ENCODE peak calls at places on chromosome 17, in five cellular contexts. H, S, W, F and V are unnamed samples.

GRCh38 chr17:18191071-18191667 is 7.5 kb downstream of the ALKBH5 start:
- ATAC-seq in H (peak), S (no peak), W (no peak), F (peak), V (no peak)

GRCh38 chr17:37802712-37803416 is 58.0 kb upstream of the HNF1B start:
- ATAC-seq in H (peak), S (no peak), W (no peak), F (no peak), V (no peak)

GRCh38 chr17:27596106-27596505 is 34.9 kb upstream of the LGALS9 start:
- ATAC-seq in H (no peak), S (no peak), W (no peak), F (no peak), V (no peak)

GRCh38 chr17:77148959-77149510 is 8.3 kb downstream of the SEC14L1 start:
- ATAC-seq in H (no peak), S (no peak), W (no peak), F (no peak), V (no peak)

GRCh38 chr17:28133562-28133970 is 91.1 kb downstream of the NLK start:
- ATAC-seq in H (peak), S (no peak), W (no peak), F (no peak), V (peak)

GRCh38 chr17:50111687-50112655 is 16.8 kb downstream of the PDK2 start:
- ATAC-seq in H (peak), S (no peak), W (no peak), F (peak), V (no peak)

GRCh38 chr17:42484304-42484703 is 25.6 kb downstream of the ATP6V0A1 start:
- ATAC-seq in H (no peak), S (peak), W (peak), F (peak), V (peak)

GRCh38 chr17:81130385-81131288 is 34.7 kb upstream of the PVALEF start:
- ATAC-seq in H (no peak), S (no peak), W (no peak), F (no peak), V (no peak)

GRCh38 chr17:760371-760770 is 8.3 kb upstream of the GEMIN4 start:
- ATAC-seq in H (peak), S (no peak), W (no peak), F (no peak), V (no peak)

GRCh38 chr17:50920891-50921595 is 54.9 kb upstream of the TOB1 start:
- ATAC-seq in H (no peak), S (no peak), W (no peak), F (no peak), V (no peak)

GRCh38 chr17:41338961-41339485 is 11.6 kb downstream of the KRT33A start:
- ATAC-seq in H (no peak), S (peak), W (peak), F (no peak), V (peak)

GRCh38 chr17:50476545-50477315 is 1.9 kb upstream of the RSAD1 start:
- ATAC-seq in H (no peak), S (no peak), W (no peak), F (no peak), V (no peak)

GRCh38 chr17:4073983-4074830 is 68.6 kb downstream of the ZZEF1 start:
- ATAC-seq in H (peak), S (no peak), W (no peak), F (peak), V (peak)

GRCh38 chr17:77385750-77386501 is 245.2 kb downstream of the SEC14L1 start:
- ATAC-seq in H (peak), S (no peak), W (no peak), F (peak), V (no peak)

GRCh38 chr17:44987883-44988195 is 19.7 kb upstream of the C1QL1 start:
- ATAC-seq in H (no peak), S (no peak), W (no peak), F (no peak), V (no peak)

GRCh38 chr17:17186051-17186450 is 20.1 kb downstream of the PLD6 start:
- ATAC-seq in H (no peak), S (peak), W (no peak), F (no peak), V (peak)

GRCh38 chr17:50050431-50051032 is 5.4 kb upstream of the ITGA3 start:
- ATAC-seq in H (no peak), S (no peak), W (no peak), F (no peak), V (no peak)

GRCh38 chr17:79786930-79787643 is 9.1 kb downstream of the CBX2 start:
- ATAC-seq in H (no peak), S (no peak), W (no peak), F (no peak), V (no peak)

GRCh38 chr17:35700157-35700556 is 31.3 kb upstream of the RASL10B start:
- ATAC-seq in H (no peak), S (no peak), W (no peak), F (no peak), V (no peak)

GRCh38 chr17:72702136-72702735 is 390.3 kb downstream of the SLC39A11 start:
- ATAC-seq in H (no peak), S (no peak), W (no peak), F (no peak), V (no peak)